ENCODE peak calls at places on chromosome 4, in nine cellular contexts. B is OCI-LY7; X is small intestine; R is upper lobe of left lung; K is upper lobe of right lung; I is dorsolateral prefrontal cortex; F is naive thymus-derived CD4-positive, alpha-beta T cell; A is GM12878; M is iPS DF 6.9. L is an unnamed sample.

GRCh38 chr4:44928062-44928380 is 201.7 kb upstream of the GNPDA2 start:
- DNase-seq in B (no peak), X (no peak), R (no peak), K (no peak), I (no peak), F (no peak), A (no peak), M (no peak), L (no peak)

GRCh38 chr4:144518181-144518895 is 127.6 kb upstream of the HHIP start:
- DNase-seq in B (no peak), X (no peak), R (no peak), K (no peak), I (no peak), F (no peak), A (no peak), M (no peak), L (no peak)

GRCh38 chr4:88985088-88985779 is 71.8 kb downstream of the FAM13A start:
- DNase-seq in B (no peak), X (no peak), R (no peak), K (no peak), I (no peak), F (no peak), A (no peak), M (no peak), L (peak)

GRCh38 chr4:48779095-48779997 is 733 bp downstream of the FRYL start:
- DNase-seq in B (peak), X (peak), R (peak), K (peak), I (peak), F (peak), A (no peak), M (no peak), L (peak)

GRCh38 chr4:659851-660250 is 14.2 kb downstream of the ATP5ME start:
- DNase-seq in B (no peak), X (no peak), R (no peak), K (no peak), I (no peak), F (no peak), A (no peak), M (no peak), L (no peak)

GRCh38 chr4:4919926-4920325 is 60.5 kb downstream of the MSX1 start:
- DNase-seq in B (no peak), X (no peak), R (no peak), K (no peak), I (no peak), F (no peak), A (no peak), M (no peak), L (peak)

GRCh38 chr4:104421576-104421975 is 73.1 kb downstream of the CXXC4 start:
- DNase-seq in B (no peak), X (no peak), R (no peak), K (no peak), I (no peak), F (no peak), A (no peak), M (no peak), L (no peak)

GRCh38 chr4:16083217-16084191 is at the start of gene PROM1:
- DNase-seq in B (no peak), X (peak), R (no peak), K (peak), I (no peak), F (no peak), A (no peak), M (peak), L (no peak)

GRCh38 chr4:18568600-18568999 is 547.0 kb upstream of the LCORL start:
- DNase-seq in B (no peak), X (peak), R (no peak), K (no peak), I (no peak), F (no peak), A (no peak), M (no peak), L (no peak)

GRCh38 chr4:155197757-155198156 is 10.7 kb upstream of the NPY2R start:
- DNase-seq in B (no peak), X (no peak), R (no peak), K (no peak), I (no peak), F (no peak), A (no peak), M (no peak), L (no peak)

GRCh38 chr4:15963001-15963451 is at the start of gene FGFBP2:
- DNase-seq in B (peak), X (peak), R (peak), K (no peak), I (no peak), F (peak), A (no peak), M (no peak), L (peak)

GRCh38 chr4:15438939-15439524 is 11.2 kb downstream of the C1QTNF7 start:
- DNase-seq in B (no peak), X (no peak), R (no peak), K (no peak), I (no peak), F (no peak), A (no peak), M (no peak), L (no peak)

GRCh38 chr4:150230556-150230955 is 152.3 kb downstream of the DCLK2 start:
- DNase-seq in B (no peak), X (no peak), R (no peak), K (no peak), I (no peak), F (no peak), A (no peak), M (no peak), L (no peak)

GRCh38 chr4:174764105-174764729 is 64.8 kb downstream of the GLRA3 start:
- DNase-seq in B (peak), X (peak), R (no peak), K (no peak), I (no peak), F (no peak), A (no peak), M (peak), L (no peak)

GRCh38 chr4:127586922-127587571 is 45.7 kb upstream of the INTU start:
- DNase-seq in B (peak), X (peak), R (no peak), K (no peak), I (no peak), F (no peak), A (no peak), M (peak), L (no peak)

GRCh38 chr4:77308843-77309242 is 151.8 kb downstream of the CCNG2 start:
- DNase-seq in B (peak), X (peak), R (no peak), K (no peak), I (no peak), F (no peak), A (no peak), M (no peak), L (no peak)

GRCh38 chr4:1763550-1764080 is 29.5 kb upstream of the FGFR3 start:
- DNase-seq in B (peak), X (no peak), R (no peak), K (no peak), I (peak), F (no peak), A (no peak), M (no peak), L (peak)

GRCh38 chr4:8097721-8098345 is 60.8 kb downstream of the ABLIM2 start:
- DNase-seq in B (no peak), X (no peak), R (no peak), K (no peak), I (no peak), F (no peak), A (no peak), M (no peak), L (no peak)
- H3K27ac ChIP-seq in B (no peak), X (no peak), R (no peak), K (no peak), I (no peak), F (no peak), A (no peak), M (no peak), L (no peak)

GRCh38 chr4:2891294-2891693 is 47.6 kb downstream of the ADD1 start:
- DNase-seq in B (no peak), X (peak), R (no peak), K (no peak), I (no peak), F (no peak), A (no peak), M (no peak), L (no peak)
- H3K27ac ChIP-seq in B (no peak), X (no peak), R (no peak), K (no peak), I (peak), F (peak), A (no peak), M (no peak), L (peak)

DNA sequence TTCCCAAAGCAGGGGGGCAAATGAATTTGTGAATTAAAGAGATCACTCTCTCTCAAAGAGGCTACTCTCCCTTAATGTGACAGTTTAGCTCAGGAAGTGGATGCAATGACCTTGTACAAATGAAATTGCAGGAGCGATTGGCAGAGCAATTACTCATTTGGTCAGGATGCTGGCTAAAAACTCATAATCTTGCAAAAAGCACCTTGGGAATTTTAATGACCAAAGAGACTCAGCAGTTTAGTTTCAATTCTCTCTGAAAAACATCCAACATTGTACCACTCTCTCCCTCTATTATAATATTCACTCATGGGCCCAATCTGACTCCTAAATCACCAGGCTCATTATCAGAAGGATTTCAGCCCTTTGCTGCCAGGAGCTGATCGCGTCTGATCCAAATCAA is 26.1 kb downstream of the PDGFC start:
- DNase-seq in B (no peak), X (no peak), R (no peak), K (no peak), I (no peak), F (no peak), A (no peak), M (no peak), L (no peak)
- H3K27ac ChIP-seq in B (no peak), X (no peak), R (no peak), K (no peak), I (no peak), F (no peak), A (no peak), M (no peak), L (peak)

GRCh38 chr4:73018595-73018994 is 50.9 kb downstream of the COX18 start:
- DNase-seq in B (no peak), X (no peak), R (no peak), K (no peak), I (no peak), F (no peak), A (no peak), M (no peak), L (no peak)
- H3K27ac ChIP-seq in B (no peak), X (no peak), R (no peak), K (no peak), I (no peak), F (no peak), A (no peak), M (no peak), L (no peak)

GRCh38 chr4:165967486-165967885 is 94.4 kb downstream of the TLL1 start:
- DNase-seq in B (no peak), X (no peak), R (no peak), K (no peak), I (no peak), F (no peak), A (no peak), M (no peak), L (no peak)
- H3K27ac ChIP-seq in B (no peak), X (no peak), R (no peak), K (no peak), I (no peak), F (no peak), A (no peak), M (no peak), L (no peak)

GRCh38 chr4:173448919-173449641 is 50.2 kb upstream of the SCRG1 start:
- DNase-seq in B (no peak), X (no peak), R (no peak), K (no peak), I (no peak), F (no peak), A (no peak), M (no peak), L (no peak)

GRCh38 chr4:173446416-173446815 is 47.5 kb upstream of the SCRG1 start:
- DNase-seq in B (no peak), X (no peak), R (no peak), K (no peak), I (no peak), F (no peak), A (no peak), M (no peak), L (no peak)

GRCh38 chr4:173450281-173450680 is 51.4 kb upstream of the SCRG1 start:
- DNase-seq in B (no peak), X (no peak), R (no peak), K (no peak), I (no peak), F (no peak), A (no peak), M (no peak), L (no peak)

GRCh38 chr4:173448557-173448918 is 49.6 kb upstream of the SCRG1 start:
- DNase-seq in B (no peak), X (no peak), R (no peak), K (no peak), I (no peak), F (no peak), A (no peak), M (no peak), L (no peak)

DNA sequence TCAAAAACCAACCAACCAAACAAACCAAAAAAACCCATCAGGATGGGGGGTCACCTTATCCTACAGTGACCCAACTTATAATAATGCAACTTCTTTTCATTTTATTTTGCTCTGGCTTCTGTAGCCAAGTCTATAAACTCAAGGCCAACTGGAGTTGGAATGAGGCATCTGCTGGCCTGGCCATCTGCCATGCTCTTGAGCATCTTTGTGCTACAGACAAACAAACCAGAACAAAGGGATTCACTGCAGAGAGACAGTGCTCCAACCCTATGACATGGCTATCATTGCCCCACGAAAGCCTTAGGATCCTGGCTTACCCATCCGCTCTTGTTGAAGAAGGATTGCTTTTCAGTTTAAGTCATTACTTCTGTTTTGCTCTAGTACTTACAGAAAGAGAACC is 49.2 kb upstream of the SCRG1 start:
- DNase-seq in B (no peak), X (no peak), R (no peak), K (no peak), I (peak), F (no peak), A (no peak), M (no peak), L (no peak)
- H3K27ac ChIP-seq in B (no peak), X (no peak), R (no peak), K (no peak), I (no peak), F (no peak), A (no peak), M (no peak), L (no peak)

DNA sequence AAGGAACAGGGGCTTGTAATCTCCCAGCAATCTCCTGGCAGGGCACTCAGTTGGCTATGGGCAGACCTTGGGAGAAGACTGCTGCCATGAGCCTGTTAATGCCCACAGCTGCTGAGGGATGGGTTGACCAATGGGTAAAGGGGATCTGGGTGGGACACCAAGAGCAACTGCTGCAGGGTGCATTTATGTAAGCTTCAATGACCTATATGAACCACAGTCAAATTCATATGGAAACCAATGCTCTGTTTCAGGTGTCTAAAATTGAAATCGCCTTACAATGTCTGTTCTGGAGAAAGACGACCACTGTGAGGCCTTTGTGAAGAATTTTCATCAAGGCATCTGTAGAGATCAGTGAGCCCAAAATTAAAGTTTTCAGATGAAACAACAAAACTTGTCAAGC is 6.1 kb downstream of the EPGN start:
- DNase-seq in B (no peak), X (no peak), R (no peak), K (no peak), I (no peak), F (no peak), A (no peak), M (no peak), L (no peak)
- H3K27ac ChIP-seq in B (no peak), X (no peak), R (no peak), K (no peak), I (no peak), F (no peak), A (no peak), M (no peak), L (no peak)

GRCh38 chr4:87037921-87038320 is 103.1 kb downstream of the AFF1 start:
- DNase-seq in B (peak), X (no peak), R (no peak), K (no peak), I (no peak), F (no peak), A (no peak), M (no peak), L (no peak)

GRCh38 chr4:87042221-87042620 is 107.4 kb downstream of the AFF1 start:
- DNase-seq in B (no peak), X (no peak), R (no peak), K (no peak), I (no peak), F (no peak), A (no peak), M (no peak), L (no peak)

GRCh38 chr4:87038837-87039715 is 104.3 kb downstream of the AFF1 start:
- DNase-seq in B (no peak), X (no peak), R (peak), K (no peak), I (peak), F (no peak), A (no peak), M (no peak), L (peak)

GRCh38 chr4:87042986-87043820 is 108.4 kb downstream of the AFF1 start:
- DNase-seq in B (no peak), X (no peak), R (no peak), K (no peak), I (no peak), F (no peak), A (no peak), M (no peak), L (no peak)

DNA sequence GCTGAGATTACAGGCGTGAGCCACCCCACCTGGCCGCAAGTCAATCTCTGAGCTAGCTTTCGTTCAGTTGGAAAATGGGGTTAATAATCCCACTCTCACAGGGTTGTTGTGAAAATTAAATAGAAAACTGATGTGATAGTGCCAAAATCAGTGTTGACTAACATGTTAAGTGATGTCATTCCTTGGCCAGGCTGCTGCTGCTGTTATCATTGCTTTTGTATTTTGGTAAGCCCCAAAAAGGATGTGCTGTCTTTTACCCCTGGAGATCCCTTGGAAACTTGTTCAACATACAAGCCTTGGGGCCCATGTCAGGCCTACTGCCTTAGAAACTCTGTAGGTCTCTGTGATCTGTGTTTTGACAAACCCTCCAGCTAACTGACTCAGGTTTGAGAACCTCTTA is 106.3 kb downstream of the AFF1 start:
- DNase-seq in B (no peak), X (no peak), R (no peak), K (no peak), I (no peak), F (no peak), A (no peak), M (no peak), L (no peak)
- H3K27ac ChIP-seq in B (no peak), X (no peak), R (peak), K (no peak), I (peak), F (no peak), A (no peak), M (no peak), L (peak)

GRCh38 chr4:113645288-113645687 is 116.2 kb downstream of the CAMK2D start:
- DNase-seq in B (no peak), X (no peak), R (no peak), K (no peak), I (no peak), F (no peak), A (no peak), M (no peak), L (no peak)
- H3K27ac ChIP-seq in B (no peak), X (no peak), R (no peak), K (peak), I (no peak), F (no peak), A (no peak), M (no peak), L (no peak)

GRCh38 chr4:109588176-109588575 is 28.1 kb downstream of the MCUB start:
- DNase-seq in B (no peak), X (no peak), R (no peak), K (no peak), I (no peak), F (peak), A (peak), M (no peak), L (no peak)

GRCh38 chr4:109589605-109590004 is 29.6 kb downstream of the MCUB start:
- DNase-seq in B (no peak), X (no peak), R (no peak), K (no peak), I (no peak), F (no peak), A (no peak), M (no peak), L (no peak)

GRCh38 chr4:109590841-109591357 is 30.9 kb downstream of the MCUB start:
- DNase-seq in B (peak), X (no peak), R (no peak), K (no peak), I (no peak), F (no peak), A (no peak), M (no peak), L (no peak)

GRCh38 chr4:109592367-109592766 is 32.3 kb downstream of the MCUB start:
- DNase-seq in B (no peak), X (no peak), R (no peak), K (no peak), I (no peak), F (no peak), A (no peak), M (no peak), L (no peak)

DNA sequence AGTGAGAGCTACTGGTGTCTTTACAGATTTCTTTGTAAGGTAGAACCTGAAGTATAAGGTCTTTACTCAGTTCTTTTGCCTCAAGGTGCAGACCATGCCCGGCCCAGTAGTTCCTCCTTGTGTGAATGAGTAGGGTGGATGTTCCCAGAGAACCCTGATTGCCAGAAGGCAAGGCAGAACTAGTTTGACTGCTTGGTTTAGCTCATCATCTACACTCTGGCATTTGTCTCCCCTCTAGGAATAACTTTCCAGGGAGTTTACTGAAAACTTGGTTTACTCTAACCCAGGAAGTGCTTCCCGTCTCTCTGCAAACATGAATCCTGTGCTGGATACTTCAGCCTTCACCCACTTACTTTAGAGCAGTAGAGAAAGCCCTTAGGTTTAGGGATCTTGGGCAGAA is 29.1 kb downstream of the MCUB start:
- DNase-seq in B (peak), X (no peak), R (no peak), K (no peak), I (no peak), F (no peak), A (no peak), M (no peak), L (no peak)
- H3K27ac ChIP-seq in B (no peak), X (no peak), R (no peak), K (no peak), I (no peak), F (peak), A (no peak), M (no peak), L (no peak)